ENCODE peak calls at places on chromosome 9, in ten cellular contexts. H is T-helper 1 cell; O is CD4-positive, alpha-beta T cell; Q is activated T-helper 1 cell treated with anti-CD3 and anti-CD28 coated beads, Interleukin-12 subunit alpha, Interleukin-12 subunit beta, Interleukin-2, Interleukin-4 antibody, amounts not matched to agents 30 ng/mL and 10 ng/mL and 1 ng/mL, durations not matched to agents 14 hours and 24 hours and 36 hours; D is mesothelial cell of epicardium; G is stomach; R is GM23338; L is vagina; Y is Calu3; B is substantia nigra. J is an unnamed sample.

GRCh38 chr9:112489039-112489546 is 2.5 kb downstream of the KIAA1958 start:
- DNase-seq in H (no peak), O (no peak), Q (no peak), D (no peak), G (no peak), R (peak; percentile 39), L (no peak), Y (no peak), B (no peak), J (no peak)

GRCh38 chr9:87711857-87712800 is 13.8 kb upstream of the CTSL start:
- DNase-seq in H (no peak), O (no peak), Q (no peak), D (no peak), G (no peak), R (peak; percentile 33), L (no peak), Y (no peak), B (no peak), J (peak; percentile 90)

GRCh38 chr9:135212961-135213360 is 125.5 kb downstream of the OLFM1 start:
- DNase-seq in H (no peak), O (no peak), Q (no peak), D (no peak), G (no peak), R (no peak), L (no peak), Y (no peak), B (no peak), J (no peak)

GRCh38 chr9:124764774-124765438 is 6.2 kb downstream of the NR6A1 start:
- DNase-seq in H (no peak), O (no peak), Q (no peak), D (no peak), G (no peak), R (peak; percentile 40), L (no peak), Y (no peak), B (no peak), J (peak; percentile 26)

GRCh38 chr9:16236882-16237281 is 633.6 kb downstream of the BNC2 start:
- DNase-seq in H (no peak), O (no peak), Q (no peak), D (no peak), G (no peak), R (no peak), L (no peak), Y (no peak), B (no peak), J (peak; percentile 74)

GRCh38 chr9:118336952-118337349 is 632.7 kb downstream of the TLR4 start:
- DNase-seq in H (no peak), O (no peak), Q (no peak), D (no peak), G (no peak), R (no peak), L (no peak), Y (no peak), B (no peak), J (no peak)

GRCh38 chr9:84331119-84331791 is 9.3 kb downstream of the SLC28A3 start:
- DNase-seq in H (no peak), O (no peak), Q (no peak), D (no peak), G (no peak), R (peak; percentile 19), L (no peak), Y (peak; percentile 37), B (no peak), J (no peak)

GRCh38 chr9:69178583-69179011 is 4.5 kb downstream of the TJP2 start:
- DNase-seq in H (no peak), O (no peak), Q (no peak), D (no peak), G (no peak), R (no peak), L (no peak), Y (peak; percentile 12), B (no peak), J (peak; percentile 34)

GRCh38 chr9:107137495-107138202 is 145.4 kb upstream of the RAD23B start:
- DNase-seq in H (no peak), O (no peak), Q (no peak), D (no peak), G (no peak), R (peak; percentile 78), L (no peak), Y (peak; percentile 17), B (no peak), J (peak; percentile 44)